ENCODE peak calls at places on chromosomes 6 and 20, in eight cellular contexts. One of them, this sample, is unnamed.

GRCh38 chr20:56409521-56409920 is 2.5 kb upstream of the CASS4 start:
- DNase-seq in HFFc6: no peak
- DNase-seq in H9: no peak
- DNase-seq in foreskin fibroblast: peak; percentile 64
- DNase-seq in HAP-1: no peak
- DNase-seq in CD8-positive, alpha-beta memory T cell: no peak
- DNase-seq in activated CD4-positive, CD25-positive, alpha-beta regulatory T cell: no peak
- DNase-seq in posterior cingulate gyrus: no peak
- DNase-seq in this sample: no peak

GRCh38 chr6:67558985-67559384 is 1076.1 kb upstream of the ADGRB3 start:
- DNase-seq in HFFc6: no peak
- DNase-seq in H9: no peak
- DNase-seq in foreskin fibroblast: no peak
- DNase-seq in HAP-1: no peak
- DNase-seq in CD8-positive, alpha-beta memory T cell: no peak
- DNase-seq in activated CD4-positive, CD25-positive, alpha-beta regulatory T cell: no peak
- DNase-seq in posterior cingulate gyrus: no peak
- DNase-seq in this sample: no peak

GRCh38 chr6:116369540-116370327 is 1.0 kb upstream of the DSE start:
- DNase-seq in HFFc6: no peak
- DNase-seq in H9: no peak
- DNase-seq in foreskin fibroblast: no peak
- DNase-seq in HAP-1: no peak
- DNase-seq in CD8-positive, alpha-beta memory T cell: no peak
- DNase-seq in activated CD4-positive, CD25-positive, alpha-beta regulatory T cell: no peak
- DNase-seq in posterior cingulate gyrus: no peak
- DNase-seq in this sample: no peak

GRCh38 chr20:62808211-62808865 is 3.7 kb downstream of the OGFR start:
- DNase-seq in HFFc6: no peak
- DNase-seq in H9: peak; percentile 82
- DNase-seq in foreskin fibroblast: no peak
- DNase-seq in HAP-1: peak; percentile 86
- DNase-seq in CD8-positive, alpha-beta memory T cell: peak; percentile 72
- DNase-seq in activated CD4-positive, CD25-positive, alpha-beta regulatory T cell: peak; percentile 45
- DNase-seq in posterior cingulate gyrus: peak; percentile 96
- DNase-seq in this sample: peak; percentile 85

GRCh38 chr20:13274311-13274965 is 53.4 kb downstream of the ISM1 start:
- DNase-seq in HFFc6: no peak
- DNase-seq in H9: peak; percentile 85
- DNase-seq in foreskin fibroblast: no peak
- DNase-seq in HAP-1: no peak
- DNase-seq in CD8-positive, alpha-beta memory T cell: no peak
- DNase-seq in activated CD4-positive, CD25-positive, alpha-beta regulatory T cell: no peak
- DNase-seq in posterior cingulate gyrus: peak; percentile 76
- DNase-seq in this sample: no peak

GRCh38 chr6:33721529-33721928 is 10.0 kb upstream of the UQCC2 start:
- DNase-seq in HFFc6: no peak
- DNase-seq in H9: no peak
- DNase-seq in foreskin fibroblast: no peak
- DNase-seq in HAP-1: no peak
- DNase-seq in CD8-positive, alpha-beta memory T cell: no peak
- DNase-seq in activated CD4-positive, CD25-positive, alpha-beta regulatory T cell: no peak
- DNase-seq in posterior cingulate gyrus: no peak
- DNase-seq in this sample: no peak

GRCh38 chr20:10652660-10653191 is 21.1 kb downstream of the JAG1 start:
- DNase-seq in HFFc6: no peak
- DNase-seq in H9: no peak
- DNase-seq in foreskin fibroblast: no peak
- DNase-seq in HAP-1: no peak
- DNase-seq in CD8-positive, alpha-beta memory T cell: no peak
- DNase-seq in activated CD4-positive, CD25-positive, alpha-beta regulatory T cell: no peak
- DNase-seq in posterior cingulate gyrus: no peak
- DNase-seq in this sample: no peak

GRCh38 chr20:43295263-43295662 is 105.6 kb upstream of the PTPRT start:
- DNase-seq in HFFc6: no peak
- DNase-seq in H9: no peak
- DNase-seq in foreskin fibroblast: no peak
- DNase-seq in HAP-1: no peak
- DNase-seq in CD8-positive, alpha-beta memory T cell: no peak
- DNase-seq in activated CD4-positive, CD25-positive, alpha-beta regulatory T cell: no peak
- DNase-seq in posterior cingulate gyrus: no peak
- DNase-seq in this sample: no peak

GRCh38 chr6:38567436-38567835 is 72.3 kb downstream of the BTBD9 start:
- DNase-seq in HFFc6: peak; percentile 85
- DNase-seq in H9: no peak
- DNase-seq in foreskin fibroblast: peak; percentile 91
- DNase-seq in HAP-1: peak; percentile 33
- DNase-seq in CD8-positive, alpha-beta memory T cell: no peak
- DNase-seq in activated CD4-positive, CD25-positive, alpha-beta regulatory T cell: no peak
- DNase-seq in posterior cingulate gyrus: peak; percentile 91
- DNase-seq in this sample: no peak

GRCh38 chr6:48881551-48881950 is 581.5 kb downstream of the MMUT start:
- DNase-seq in HFFc6: no peak
- DNase-seq in H9: no peak
- DNase-seq in foreskin fibroblast: peak; percentile 3
- DNase-seq in HAP-1: no peak
- DNase-seq in CD8-positive, alpha-beta memory T cell: no peak
- DNase-seq in activated CD4-positive, CD25-positive, alpha-beta regulatory T cell: no peak
- DNase-seq in posterior cingulate gyrus: no peak
- DNase-seq in this sample: no peak

GRCh38 chr6:154931741-154932424 is 63.2 kb upstream of the TIAM2 start:
- DNase-seq in HFFc6: peak; percentile 61
- DNase-seq in H9: no peak
- DNase-seq in foreskin fibroblast: peak; percentile 58
- DNase-seq in HAP-1: no peak
- DNase-seq in CD8-positive, alpha-beta memory T cell: no peak
- DNase-seq in activated CD4-positive, CD25-positive, alpha-beta regulatory T cell: no peak
- DNase-seq in posterior cingulate gyrus: no peak
- DNase-seq in this sample: no peak

GRCh38 chr6:69494595-69494994 is 302.2 kb downstream of the LMBRD1 start:
- DNase-seq in HFFc6: no peak
- DNase-seq in H9: no peak
- DNase-seq in foreskin fibroblast: no peak
- DNase-seq in HAP-1: no peak
- DNase-seq in CD8-positive, alpha-beta memory T cell: no peak
- DNase-seq in activated CD4-positive, CD25-positive, alpha-beta regulatory T cell: no peak
- DNase-seq in posterior cingulate gyrus: no peak
- DNase-seq in this sample: no peak

GRCh38 chr6:119326291-119327005 is 23.1 kb downstream of the MAN1A1 start:
- DNase-seq in HFFc6: no peak
- DNase-seq in H9: no peak
- DNase-seq in foreskin fibroblast: no peak
- DNase-seq in HAP-1: no peak
- DNase-seq in CD8-positive, alpha-beta memory T cell: no peak
- DNase-seq in activated CD4-positive, CD25-positive, alpha-beta regulatory T cell: no peak
- DNase-seq in posterior cingulate gyrus: no peak
- DNase-seq in this sample: no peak

GRCh38 chr20:7010584-7010983 is 243.1 kb downstream of the BMP2 start:
- DNase-seq in HFFc6: no peak
- DNase-seq in H9: no peak
- DNase-seq in foreskin fibroblast: no peak
- DNase-seq in HAP-1: no peak
- DNase-seq in CD8-positive, alpha-beta memory T cell: no peak
- DNase-seq in activated CD4-positive, CD25-positive, alpha-beta regulatory T cell: no peak
- DNase-seq in posterior cingulate gyrus: no peak
- DNase-seq in this sample: no peak

GRCh38 chr20:17357238-17357637 is 130.4 kb downstream of the PCSK2 start:
- DNase-seq in HFFc6: no peak
- DNase-seq in H9: no peak
- DNase-seq in foreskin fibroblast: no peak
- DNase-seq in HAP-1: no peak
- DNase-seq in CD8-positive, alpha-beta memory T cell: no peak
- DNase-seq in activated CD4-positive, CD25-positive, alpha-beta regulatory T cell: no peak
- DNase-seq in posterior cingulate gyrus: no peak
- DNase-seq in this sample: no peak

GRCh38 chr20:44600301-44600700 is 17.9 kb downstream of the PKIG start:
- DNase-seq in HFFc6: no peak
- DNase-seq in H9: no peak
- DNase-seq in foreskin fibroblast: no peak
- DNase-seq in HAP-1: no peak
- DNase-seq in CD8-positive, alpha-beta memory T cell: no peak
- DNase-seq in activated CD4-positive, CD25-positive, alpha-beta regulatory T cell: no peak
- DNase-seq in posterior cingulate gyrus: no peak
- DNase-seq in this sample: no peak

GRCh38 chr6:79427721-79428120 is 109.5 kb downstream of the LCA5 start:
- DNase-seq in HFFc6: no peak
- DNase-seq in H9: no peak
- DNase-seq in foreskin fibroblast: no peak
- DNase-seq in HAP-1: no peak
- DNase-seq in CD8-positive, alpha-beta memory T cell: no peak
- DNase-seq in activated CD4-positive, CD25-positive, alpha-beta regulatory T cell: no peak
- DNase-seq in posterior cingulate gyrus: no peak
- DNase-seq in this sample: no peak

This sample was measured in GM12891.